ENCODE peak calls at places on chromosomes 5 and 9, in four cellular contexts. One of them, this sample, is unnamed.

GRCh38 chr9:92035146-92035545 is 80.1 kb downstream of the SPTLC1 start:
- DNase-seq in GM04503: no peak
- DNase-seq in central memory CD4-positive, alpha-beta T cell: no peak
- DNase-seq in CD4-positive, alpha-beta memory T cell: no peak
- DNase-seq in this sample: no peak

GRCh38 chr9:126412945-126413344 is 86.3 kb downstream of the MVB12B start:
- DNase-seq in central memory CD4-positive, alpha-beta T cell: no peak
- DNase-seq in CD4-positive, alpha-beta memory T cell: no peak
- DNase-seq in GM04503: no peak
- DNase-seq in this sample: no peak

GRCh38 chr5:103232393-103232999 is 26.1 kb upstream of the MACIR start:
- DNase-seq in CD4-positive, alpha-beta memory T cell: peak
- DNase-seq in GM04503: no peak
- DNase-seq in central memory CD4-positive, alpha-beta T cell: no peak
- DNase-seq in this sample: no peak

GRCh38 chr5:43066231-43066798 is 26.2 kb upstream of the ANXA2R start:
- DNase-seq in central memory CD4-positive, alpha-beta T cell: peak
- DNase-seq in GM04503: peak
- DNase-seq in CD4-positive, alpha-beta memory T cell: peak
- DNase-seq in this sample: peak

GRCh38 chr5:623531-623930 is 11.4 kb downstream of the CEP72 start:
- DNase-seq in CD4-positive, alpha-beta memory T cell: no peak
- DNase-seq in central memory CD4-positive, alpha-beta T cell: no peak
- DNase-seq in GM04503: no peak
- DNase-seq in this sample: no peak

GRCh38 chr5:45639038-45639437 is 57.1 kb downstream of the HCN1 start:
- DNase-seq in CD4-positive, alpha-beta memory T cell: no peak
- DNase-seq in central memory CD4-positive, alpha-beta T cell: no peak
- DNase-seq in GM04503: no peak
- DNase-seq in this sample: no peak

GRCh38 chr5:35924122-35924949 is 14.1 kb downstream of the CAPSL start:
- DNase-seq in central memory CD4-positive, alpha-beta T cell: no peak
- DNase-seq in GM04503: peak
- DNase-seq in CD4-positive, alpha-beta memory T cell: no peak
- DNase-seq in this sample: no peak

GRCh38 chr9:37996812-37997202 is 72.2 kb downstream of the SHB start:
- DNase-seq in GM04503: no peak
- DNase-seq in CD4-positive, alpha-beta memory T cell: no peak
- DNase-seq in central memory CD4-positive, alpha-beta T cell: no peak
- DNase-seq in this sample: peak

GRCh38 chr9:125540497-125540896 is 166.5 kb downstream of the MAPKAP1 start:
- DNase-seq in central memory CD4-positive, alpha-beta T cell: no peak
- DNase-seq in CD4-positive, alpha-beta memory T cell: no peak
- DNase-seq in GM04503: no peak
- DNase-seq in this sample: no peak

GRCh38 chr5:105593011-105593760 is 2030.6 kb upstream of the NUDT12 start:
- DNase-seq in central memory CD4-positive, alpha-beta T cell: no peak
- DNase-seq in CD4-positive, alpha-beta memory T cell: no peak
- DNase-seq in GM04503: no peak
- DNase-seq in this sample: no peak

GRCh38 chr5:68194405-68194804 is 21.2 kb upstream of the PIK3R1 start:
- DNase-seq in CD4-positive, alpha-beta memory T cell: no peak
- DNase-seq in central memory CD4-positive, alpha-beta T cell: no peak
- DNase-seq in GM04503: no peak
- DNase-seq in this sample: no peak

GRCh38 chr5:57032151-57032551 is 80.2 kb upstream of the MIER3 start:
- DNase-seq in CD4-positive, alpha-beta memory T cell: no peak
- DNase-seq in GM04503: no peak
- DNase-seq in central memory CD4-positive, alpha-beta T cell: no peak
- DNase-seq in this sample: no peak

GRCh38 chr9:110650261-110650660 is 18.3 kb upstream of the MUSK start:
- DNase-seq in GM04503: peak
- DNase-seq in CD4-positive, alpha-beta memory T cell: no peak
- DNase-seq in central memory CD4-positive, alpha-beta T cell: no peak
- DNase-seq in this sample: no peak

This sample was measured in posterior vena cava.